ENCODE peak calls at places on chromosomes 13 and 19, in eight cellular contexts. V is effector memory CD4-positive, alpha-beta T cell; Y is HAP-1; T is ecto neural progenitor cell; Z is endodermal cell; O is immature natural killer cell; B is amygdala; U is Caco-2. N is an unnamed sample.

GRCh38 chr13:76336889-76337844 is 549.0 kb downstream of the KCTD12 start:
- DNase-seq in V (no peak), B (no peak), Y (no peak), U (no peak), T (no peak), O (no peak), Z (no peak), N (no peak)

GRCh38 chr19:1496714-1497577 is 6.0 kb downstream of the REEP6 start:
- DNase-seq in V (no peak), Z (no peak), U (no peak), O (no peak), Y (no peak), B (no peak), T (no peak), N (no peak)

GRCh38 chr19:13887039-13887438 is 10.1 kb downstream of the NANOS3 start:
- DNase-seq in Z (no peak), T (no peak), O (peak; percentile 91), B (no peak), V (peak; percentile 36), Y (no peak), U (no peak), N (no peak)

GRCh38 chr13:18628428-18628827 is 553.2 kb downstream of the TUBA3C start:
- DNase-seq in V (no peak), U (no peak), Z (no peak), Y (no peak), T (no peak), O (no peak), B (no peak), N (no peak)

GRCh38 chr19:41264581-41265375 is 606 bp downstream of the HNRNPUL1 start:
- DNase-seq in U (peak; percentile 78), Y (peak; percentile 71), O (peak; percentile 49), B (no peak), Z (peak; percentile 78), V (no peak), T (no peak), N (no peak)

GRCh38 chr19:13031917-13032623 is 36.8 kb downstream of the NFIX start:
- DNase-seq in B (peak; percentile 60), V (no peak), U (no peak), O (no peak), T (peak; percentile 59), Y (peak; percentile 82), Z (no peak), N (no peak)

GRCh38 chr19:15672580-15673175 is at the start of gene CYP4F12:
- DNase-seq in V (no peak), U (no peak), T (no peak), B (no peak), Y (peak; percentile 40), Z (no peak), O (no peak), N (peak; percentile 93)

GRCh38 chr13:113001251-113002140 is 32.5 kb downstream of the MCF2L start:
- DNase-seq in B (peak; percentile 66), Z (peak; percentile 87), Y (peak; percentile 74), T (peak; percentile 86), O (no peak), U (peak; percentile 86), V (no peak), N (no peak)

GRCh38 chr13:28161370-28161769 is 23.0 kb downstream of the PAN3 start:
- DNase-seq in V (no peak), Z (peak; percentile 68), O (no peak), U (peak; percentile 75), T (no peak), B (no peak), Y (peak; percentile 83), N (no peak)

GRCh38 chr13:105969761-105970160 is 565.7 kb downstream of the EFNB2 start:
- DNase-seq in U (peak; percentile 87), Y (no peak), Z (no peak), V (no peak), T (no peak), O (no peak), B (no peak), N (no peak)

GRCh38 chr19:13576726-13577125 is 70.4 kb upstream of the CACNA1A start:
- DNase-seq in B (no peak), Z (no peak), V (no peak), T (no peak), U (no peak), Y (no peak), O (no peak), N (no peak)

GRCh38 chr13:98780451-98780850 is 28.0 kb upstream of the SLC15A1 start:
- DNase-seq in T (no peak), Z (no peak), O (no peak), U (no peak), B (no peak), V (no peak), Y (no peak), N (no peak)

GRCh38 chr13:42153371-42153770 is 104.9 kb downstream of the DGKH start:
- DNase-seq in Z (no peak), Y (no peak), B (no peak), V (no peak), T (no peak), O (no peak), U (no peak), N (no peak)

N was measured in vagina.